ENCODE peak calls at places on chromosomes 2 and 18, in four cellular contexts. U is brain microvascular endothelial cell, W is aorta, S is H1. Z is an unnamed sample. For H3K36me3, the result is how much of the 10 kb centered on the place peaks cover.

GRCh38 chr2:73250872-73251846 is 17.1 kb downstream of the CCT7 start:
- DNase-seq in S (no peak), W (no peak), U (no peak), Z (no peak)

GRCh38 chr18:51383116-51383515 is 185.6 kb upstream of the MEX3C start:
- DNase-seq in S (no peak), W (no peak), U (no peak), Z (no peak)

GRCh38 chr2:46097714-46098480 is 199.3 kb upstream of the EPAS1 start:
- DNase-seq in W (peak), U (peak), S (no peak), Z (peak)

GRCh38 chr2:2590141-2590540 is 259.1 kb upstream of the MYT1L start:
- DNase-seq in W (no peak), S (no peak), U (no peak), Z (no peak)

GRCh38 chr2:109365131-109365530 is 236.1 kb downstream of the SH3RF3 start:
- DNase-seq in W (no peak), U (no peak), S (no peak), Z (peak)

GRCh38 chr2:108620656-108621055 is 86.4 kb downstream of the LIMS1 start:
- DNase-seq in S (no peak), U (no peak), W (no peak), Z (no peak)

GRCh38 chr2:212892193-212892592 is 259.2 kb downstream of the IKZF2 start:
- DNase-seq in S (no peak), U (peak), W (no peak), Z (no peak)

GRCh38 chr2:158914731-158915130 is 53.7 kb upstream of the TANC1 start:
- DNase-seq in S (no peak), U (peak), W (no peak), Z (no peak)

GRCh38 chr2:157326683-157327082 is 1.1 kb upstream of the ERMN start:
- DNase-seq in W (no peak), U (no peak), S (no peak), Z (no peak)

GRCh38 chr2:236858661-236859060 is 227.0 kb upstream of the COPS8 start:
- DNase-seq in W (no peak), S (no peak), U (no peak), Z (peak)

GRCh38 chr2:126482582-126483464 is 173.1 kb upstream of the GYPC start:
- DNase-seq in W (no peak), U (no peak), S (peak), Z (no peak)

GRCh38 chr2:140275427-140275826 is 1495.2 kb upstream of the NXPH2 start:
- DNase-seq in W (no peak), U (no peak), S (no peak), Z (no peak)

GRCh38 chr2:234840336-234840735 is 111.5 kb upstream of the SH3BP4 start:
- DNase-seq in S (no peak), U (peak), W (peak), Z (no peak)

GRCh38 chr18:46950064-46950656 is 32.8 kb downstream of the KATNAL2 start:
- DNase-seq in U (peak), S (no peak), W (no peak), Z (no peak)

GRCh38 chr18:57910817-57911216 is 107.7 kb upstream of the ATP8B1 start:
- DNase-seq in W (no peak), U (no peak), S (peak), Z (no peak)

GRCh38 chr18:35582310-35582682 is 756 bp downstream of the GALNT1 start:
- DNase-seq in U (no peak), W (no peak), S (no peak), Z (no peak)

GRCh38 chr2:165778653-165779451 is 15.2 kb downstream of the GALNT3 start:
- DNase-seq in S (no peak), U (no peak), W (no peak), Z (no peak)

GRCh38 chr2:60806988-60807681 is 51.1 kb downstream of the PAPOLG start:
- DNase-seq in U (peak), S (peak), W (no peak), Z (no peak)

GRCh38 chr2:37711831-37712230 is 40.4 kb upstream of the CDC42EP3 start:
- DNase-seq in U (peak), W (no peak), S (no peak), Z (no peak)

GRCh38 chr2:62814132-62814531 is 108.6 kb downstream of the EHBP1 start:
- DNase-seq in U (peak), W (no peak), S (no peak), Z (no peak)

GRCh38 chr2:95062247-95062646 is 36.7 kb downstream of the MAL start:
- DNase-seq in W (no peak), S (no peak), U (no peak), Z (peak)

DNA sequence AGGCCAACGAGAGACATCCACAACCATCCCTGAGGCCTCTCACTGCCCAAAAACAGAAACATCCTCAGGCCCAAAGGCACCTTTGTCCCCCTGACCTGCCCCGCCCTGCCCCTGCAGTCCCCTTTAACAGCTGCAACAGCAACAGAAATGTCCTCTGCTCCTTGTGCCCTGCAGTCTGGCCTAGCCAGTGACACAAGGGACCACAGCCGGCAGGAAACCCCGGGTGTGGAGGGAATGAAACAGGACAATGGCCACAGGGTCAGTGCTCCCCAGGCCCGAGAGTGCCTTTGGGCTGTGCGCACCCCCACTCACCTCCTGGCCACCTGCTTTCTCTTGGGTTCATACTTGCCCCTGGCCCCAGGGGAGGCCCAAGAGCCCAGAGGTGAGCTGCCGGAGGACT is 35.6 kb downstream of the SNED1 start:
- DNase-seq in W (no peak), S (no peak), U (no peak), Z (no peak)
- H3K36me3 ChIP-seq in W (under half), S (under half), U (under half), Z (under half)

DNA sequence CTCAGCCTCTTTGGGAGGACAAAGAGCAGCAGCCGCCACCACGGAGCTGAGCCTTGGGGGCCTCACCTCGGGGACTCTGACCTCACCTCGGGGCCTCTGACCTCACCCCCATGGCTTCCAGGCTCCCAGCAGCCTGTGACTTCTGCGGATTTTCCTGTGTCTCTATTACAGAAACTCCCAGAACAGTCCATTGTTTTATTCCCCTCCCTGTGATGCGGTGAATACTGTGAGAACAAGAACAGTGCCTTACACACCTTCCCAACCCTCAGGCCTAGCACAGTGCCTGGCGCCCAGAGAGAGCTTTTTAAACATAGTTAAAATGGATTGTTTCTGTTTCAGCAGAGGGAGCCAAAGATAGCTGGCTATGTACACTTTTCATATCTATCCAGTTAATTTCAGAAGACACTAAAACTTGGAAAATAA is 63.7 kb downstream of the MBP start:
- DNase-seq in S (no peak), U (no peak), W (no peak), Z (no peak)
- H3K27ac ChIP-seq in S (no peak), U (peak), W (no peak), Z (peak)

DNA sequence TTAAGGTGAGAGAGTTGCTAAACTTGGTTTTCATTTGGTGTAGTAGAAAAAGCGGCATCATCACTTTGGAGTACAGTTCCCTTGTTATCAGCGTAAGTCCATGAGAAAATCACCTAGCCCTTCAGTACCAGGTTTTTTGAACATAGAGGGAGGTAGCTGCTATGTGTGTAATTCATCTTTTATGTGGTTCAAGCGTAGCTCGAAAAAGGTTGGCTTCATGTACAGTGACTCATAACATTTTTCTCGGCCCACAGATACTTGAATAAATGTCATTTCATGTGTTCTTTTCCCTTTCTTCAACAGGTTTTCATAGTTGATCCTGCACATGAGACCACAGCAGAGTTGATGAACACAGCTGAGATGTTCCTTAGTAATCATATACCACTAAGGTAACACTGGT is 43.6 kb downstream of the UGGT1 start:
- DNase-seq in W (no peak), U (no peak), S (no peak), Z (no peak)
- H3K36me3 ChIP-seq in W (under half), U (half or more), S (half or more), Z (under half)

GRCh38 chr2:16290311-16291020 is 350.1 kb downstream of the MYCN start:
- DNase-seq in W (no peak), S (no peak), U (no peak), Z (no peak)

GRCh38 chr2:16285813-16286510 is 345.6 kb downstream of the MYCN start:
- DNase-seq in U (no peak), W (no peak), S (no peak), Z (no peak)

GRCh38 chr2:16287281-16287680 is 346.9 kb downstream of the MYCN start:
- DNase-seq in W (no peak), S (no peak), U (no peak), Z (no peak)

GRCh38 chr2:16287831-16288230 is 347.5 kb downstream of the MYCN start:
- DNase-seq in W (no peak), S (no peak), U (no peak), Z (no peak)

DNA sequence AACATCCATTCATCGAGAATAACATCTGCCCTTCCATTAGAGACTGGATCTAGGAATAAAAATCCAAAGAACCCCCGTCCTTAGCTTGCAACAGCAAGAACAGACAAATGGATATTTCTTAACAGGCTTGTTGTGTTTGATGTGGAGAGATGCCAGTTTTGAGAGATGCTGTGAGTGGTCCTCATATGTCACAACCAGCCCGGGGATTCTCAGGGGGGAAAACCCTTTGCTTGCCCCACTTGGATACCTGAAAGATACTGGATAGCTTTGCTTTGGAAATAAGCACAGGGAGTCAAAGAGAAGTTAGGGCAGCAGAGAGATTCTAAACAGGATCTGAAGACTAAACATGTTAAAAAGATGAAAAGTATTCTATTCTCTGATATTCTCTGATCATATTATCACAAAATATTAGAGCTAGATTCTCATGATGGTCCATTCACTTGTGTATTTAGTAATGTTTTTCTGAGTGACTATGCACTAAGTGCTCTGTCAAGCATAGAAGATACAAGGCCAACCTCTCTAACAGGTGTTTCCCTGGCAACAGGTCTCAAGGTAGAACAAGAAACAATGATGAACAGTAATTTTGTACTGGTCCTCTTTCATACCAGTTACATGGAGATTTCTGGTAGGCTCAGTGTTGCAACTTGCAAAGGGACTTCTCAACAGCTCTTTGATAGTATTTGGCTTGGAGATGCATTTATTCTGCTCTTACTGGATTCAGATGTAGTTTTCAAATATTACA is 348.2 kb downstream of the MYCN start:
- DNase-seq in W (no peak), S (no peak), U (no peak), Z (no peak)
- H3K27ac ChIP-seq in W (no peak), S (no peak), U (no peak), Z (no peak)

Z was measured in sigmoid colon.